ENCODE peak calls at places on chromosomes 6 and 20, in eight cellular contexts. D, E, B, W, A, S, L and O are unnamed samples.

GRCh38 chr6:125393449-125393858 is 91.7 kb upstream of the HDDC2 start:
- DNase-seq in B (no peak), E (no peak), D (no peak), W (no peak), A (no peak), L (peak), S (no peak), O (no peak)

GRCh38 chr6:135568366-135568765 is 70.8 kb upstream of the AHI1 start:
- DNase-seq in D (peak), E (no peak), B (no peak), A (peak), S (no peak), L (no peak), W (no peak), O (peak)

GRCh38 chr6:156718647-156719394 is 58.4 kb upstream of the ARID1B start:
- DNase-seq in B (no peak), D (peak), W (no peak), E (peak), A (peak), S (peak), L (no peak), O (peak)

GRCh38 chr6:159134701-159135364 is 34.4 kb upstream of the FNDC1 start:
- DNase-seq in D (peak), L (peak), S (peak), E (no peak), A (peak), W (peak), B (peak), O (peak)

GRCh38 chr6:88403486-88403885 is 237.3 kb upstream of the CNR1 start:
- DNase-seq in W (no peak), E (no peak), L (no peak), A (no peak), S (no peak), D (peak), B (no peak), O (peak)

GRCh38 chr6:111765681-111766523 is 107.3 kb downstream of the FYN start:
- DNase-seq in L (no peak), S (no peak), W (no peak), B (no peak), D (peak), A (no peak), E (no peak), O (no peak)

GRCh38 chr6:5042436-5042835 is 38.6 kb upstream of the RPP40 start:
- DNase-seq in L (no peak), D (no peak), E (no peak), B (no peak), A (no peak), W (no peak), S (no peak), O (no peak)

GRCh38 chr6:146871613-146872465 is 273.1 kb downstream of the ADGB start:
- DNase-seq in S (no peak), D (peak), L (no peak), B (no peak), W (no peak), A (peak), E (no peak), O (no peak)

GRCh38 chr20:10652660-10653191 is 21.1 kb downstream of the JAG1 start:
- DNase-seq in S (no peak), W (no peak), L (no peak), E (peak), B (peak), D (no peak), A (no peak), O (no peak)

GRCh38 chr6:165181951-165182414 is 127.4 kb downstream of the C6orf118 start:
- DNase-seq in D (peak), S (peak), B (no peak), L (peak), E (no peak), A (peak), W (no peak), O (peak)

GRCh38 chr6:157314705-157315321 is 8.5 kb downstream of the TMEM242 start:
- DNase-seq in E (no peak), W (no peak), D (peak), B (no peak), A (peak), L (peak), S (no peak), O (peak)

GRCh38 chr20:64240243-64241015 is 15.1 kb upstream of the PCMTD2 start:
- DNase-seq in S (no peak), W (no peak), E (peak), L (no peak), B (no peak), D (no peak), A (no peak), O (no peak)

GRCh38 chr6:35381132-35381531 is 38.8 kb downstream of the PPARD start:
- DNase-seq in A (peak), W (no peak), E (no peak), S (no peak), D (peak), B (no peak), L (no peak), O (peak)

GRCh38 chr6:34513628-34514027 is 42.5 kb downstream of the SPDEF start:
- DNase-seq in A (no peak), W (peak), D (no peak), L (no peak), E (no peak), B (peak), S (no peak), O (no peak)

GRCh38 chr6:17013701-17014100 is 88.1 kb upstream of the STMND1 start:
- DNase-seq in D (peak), L (no peak), A (peak), B (no peak), W (no peak), S (no peak), E (no peak), O (peak)

GRCh38 chr6:119339941-119340456 is 9.6 kb downstream of the MAN1A1 start:
- DNase-seq in A (no peak), E (no peak), D (no peak), B (no peak), S (no peak), L (no peak), W (no peak), O (no peak)